ENCODE peak calls at places on chromosome 17, in six cellular contexts. U, D, A, W, C and S are unnamed samples.

GRCh38 chr17:59373879-59374495 is 42.5 kb downstream of the YPEL2 start:
- DNase-seq in U (no peak), D (no peak), A (peak), W (no peak), C (peak), S (no peak)

GRCh38 chr17:6831662-6832263 is at the start of gene TEKT1:
- DNase-seq in U (peak), D (peak), A (peak), W (peak), C (peak), S (peak)

GRCh38 chr17:79000396-79001189 is 9.0 kb downstream of the CANT1 start:
- DNase-seq in U (no peak), D (no peak), A (no peak), W (no peak), C (no peak), S (no peak)

GRCh38 chr17:78993241-78993956 is 13.7 kb upstream of the LGALS3BP start:
- DNase-seq in U (peak), D (peak), A (peak), W (peak), C (peak), S (no peak)

GRCh38 chr17:40735016-40735415 is 20.1 kb downstream of the KRT25 start:
- DNase-seq in U (no peak), D (no peak), A (no peak), W (no peak), C (no peak), S (no peak)

GRCh38 chr17:19303367-19303776 is 59.2 kb downstream of the B9D1 start:
- DNase-seq in U (no peak), D (no peak), A (no peak), W (no peak), C (no peak), S (no peak)

GRCh38 chr17:27571563-27572129 is 59.3 kb upstream of the LGALS9 start:
- DNase-seq in U (no peak), D (no peak), A (no peak), W (no peak), C (no peak), S (no peak)

GRCh38 chr17:16649585-16649984 is 4.1 kb downstream of the ZNF624 start:
- DNase-seq in U (no peak), D (no peak), A (no peak), W (no peak), C (no peak), S (no peak)

GRCh38 chr17:82583720-82584234 is 64.2 kb downstream of the FOXK2 start:
- DNase-seq in U (no peak), D (no peak), A (no peak), W (no peak), C (no peak), S (no peak)

GRCh38 chr17:46832306-46832895 is 13.9 kb upstream of the WNT3 start:
- DNase-seq in U (no peak), D (no peak), A (no peak), W (no peak), C (no peak), S (no peak)

GRCh38 chr17:56262854-56263253 is 109.6 kb downstream of the ANKFN1 start:
- DNase-seq in U (no peak), D (no peak), A (peak), W (no peak), C (no peak), S (no peak)

GRCh38 chr17:42531455-42532354 is 4.3 kb upstream of the NAGLU start:
- DNase-seq in U (peak), D (peak), A (peak), W (peak), C (peak), S (no peak)

GRCh38 chr17:57941384-57942370 is 13.5 kb downstream of the CUEDC1 start:
- DNase-seq in U (no peak), D (no peak), A (no peak), W (no peak), C (no peak), S (no peak)

GRCh38 chr17:47628014-47628413 is 21.7 kb upstream of the KPNB1 start:
- DNase-seq in U (no peak), D (no peak), A (no peak), W (no peak), C (no peak), S (no peak)

GRCh38 chr17:74978240-74978639 is 5.7 kb upstream of the HID1 start:
- DNase-seq in U (no peak), D (no peak), A (no peak), W (no peak), C (no peak), S (no peak)

GRCh38 chr17:30337393-30337999 is 3.6 kb upstream of the TMIGD1 start:
- DNase-seq in U (no peak), D (no peak), A (no peak), W (no peak), C (no peak), S (no peak)

GRCh38 chr17:28326114-28326513 is 7.1 kb downstream of the TMEM97 start:
- DNase-seq in U (no peak), D (no peak), A (no peak), W (no peak), C (no peak), S (no peak)